ENCODE peak calls at places on chromosome 10, in five cellular contexts. R is HCT116, N is neuronal stem cell, V is fibroblast of lung, P is K562. Y is an unnamed sample.

GRCh38 chr10:63549810-63550209 is 28.6 kb downstream of the REEP3 start:
- DNase-seq in R (no peak), P (no peak), V (no peak), N (no peak), Y (no peak)

GRCh38 chr10:26432938-26433337 is 5.2 kb upstream of the APBB1IP start:
- DNase-seq in R (no peak), N (no peak), P (no peak), V (no peak), Y (no peak)

GRCh38 chr10:103053659-103054581 is 135.8 kb downstream of the CNNM2 start:
- DNase-seq in P (no peak), N (peak), R (no peak), V (peak), Y (no peak)

GRCh38 chr10:131142446-131143380 is 168.8 kb downstream of the TCERG1L start:
- DNase-seq in R (no peak), P (no peak), V (no peak), N (no peak), Y (no peak)

GRCh38 chr10:49110684-49111319 is 4.5 kb downstream of the VSTM4 start:
- DNase-seq in N (no peak), R (no peak), V (no peak), P (no peak), Y (no peak)

GRCh38 chr10:130958981-130959751 is 352.4 kb downstream of the TCERG1L start:
- DNase-seq in R (no peak), V (no peak), P (no peak), N (no peak), Y (no peak)

GRCh38 chr10:127907411-127908105 is 655 bp downstream of the PTPRE start:
- DNase-seq in V (peak), R (no peak), N (no peak), P (no peak), Y (no peak)

GRCh38 chr10:62112325-62112724 is 156.3 kb downstream of the RTKN2 start:
- DNase-seq in P (no peak), N (no peak), V (no peak), R (no peak), Y (no peak)

GRCh38 chr10:106078796-106079576 is 1085.5 kb downstream of the SORCS1 start:
- DNase-seq in V (no peak), R (no peak), P (no peak), N (no peak), Y (no peak)

GRCh38 chr10:79947083-79947415 is 1.9 kb downstream of the SFTPD start:
- DNase-seq in V (no peak), R (no peak), P (no peak), N (no peak), Y (no peak)

GRCh38 chr10:21172774-21173432 is 275.8 kb upstream of the NEBL start:
- DNase-seq in P (peak), V (no peak), R (no peak), N (no peak), Y (no peak)

GRCh38 chr10:102119417-102120141 is 589 bp downstream of the LDB1 start:
- DNase-seq in V (peak), N (peak), R (peak), P (peak), Y (peak)

GRCh38 chr10:126497672-126498071 is 109.4 kb upstream of the ADAM12 start:
- DNase-seq in N (no peak), V (no peak), R (no peak), P (no peak), Y (no peak)

GRCh38 chr10:114077815-114078219 is 34.2 kb downstream of the ADRB1 start:
- DNase-seq in P (no peak), N (no peak), V (no peak), R (no peak), Y (no peak)

GRCh38 chr10:35754489-35754888 is 112.4 kb upstream of the FZD8 start:
- DNase-seq in R (no peak), N (no peak), V (no peak), P (no peak), Y (no peak)

GRCh38 chr10:3720228-3721019 is 64.6 kb downstream of the KLF6 start:
- DNase-seq in P (no peak), V (peak), R (no peak), N (no peak), Y (no peak)

GRCh38 chr10:58993480-58994221 is 182.8 kb upstream of the PHYHIPL start:
- DNase-seq in N (no peak), R (no peak), V (no peak), P (no peak), Y (peak)

GRCh38 chr10:59177031-59177861 is 803 bp downstream of the PHYHIPL start:
- DNase-seq in N (peak), V (peak), P (no peak), R (no peak), Y (no peak)

GRCh38 chr10:5325076-5325475 is 39.7 kb upstream of the UCN3 start:
- DNase-seq in R (no peak), P (no peak), N (no peak), V (no peak), Y (no peak)

GRCh38 chr10:8042864-8043568 is 11.5 kb upstream of the GATA3 start:
- DNase-seq in R (no peak), N (peak), P (no peak), V (no peak), Y (no peak)

GRCh38 chr10:59079386-59080226 is 96.8 kb upstream of the PHYHIPL start:
- DNase-seq in N (no peak), R (peak), V (peak), P (no peak), Y (no peak)

GRCh38 chr10:128186959-128187787 is 61.0 kb upstream of the MKI67 start:
- DNase-seq in N (no peak), R (no peak), P (no peak), V (no peak), Y (no peak)

GRCh38 chr10:34505338-34505737 is 309.8 kb downstream of the PARD3 start:
- DNase-seq in N (no peak), R (no peak), V (peak), P (no peak), Y (no peak)
- H3K4me2 ChIP-seq in N (no peak), R (peak), V (no peak), P (no peak), Y (no peak)

GRCh38 chr10:2714597-2714996 is 352.8 kb upstream of the PFKP start:
- DNase-seq in P (no peak), R (no peak), V (no peak), N (no peak), Y (no peak)

GRCh38 chr10:2716596-2716995 is 350.8 kb upstream of the PFKP start:
- DNase-seq in P (no peak), R (no peak), N (no peak), V (no peak), Y (no peak)
- H3K27ac ChIP-seq in P (no peak), R (no peak), N (no peak), V (no peak), Y (no peak)

GRCh38 chr10:116670706-116671105 is 50.0 kb downstream of the PNLIPRP2 start:
- DNase-seq in N (no peak), R (no peak), P (no peak), V (no peak), Y (no peak)
- H3K4me2 ChIP-seq in N (peak), R (no peak), P (no peak), V (no peak), Y (no peak)

GRCh38 chr10:86229811-86230409 is 136.7 kb downstream of the GRID1 start:
- DNase-seq in R (no peak), P (no peak), V (no peak), N (no peak), Y (no peak)
- H3K27ac ChIP-seq in R (no peak), P (no peak), V (no peak), N (no peak), Y (no peak)

DNA sequence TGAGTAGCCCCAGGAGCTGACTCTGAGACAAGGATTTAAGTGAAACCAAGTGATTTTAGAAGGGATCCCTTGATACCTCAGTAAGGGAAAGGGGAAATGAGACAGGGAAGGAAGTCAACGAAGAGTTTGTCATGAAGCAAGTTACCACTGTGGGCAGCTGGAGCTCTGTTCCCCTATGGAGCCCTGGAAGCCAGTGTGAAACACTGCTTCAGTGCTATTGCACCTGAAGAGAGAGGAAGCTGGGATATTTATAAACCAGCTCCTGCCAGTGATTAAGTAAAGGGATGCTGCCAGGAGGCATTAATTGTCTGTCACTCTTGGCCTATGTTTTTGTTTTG is 58.9 kb upstream of the WAPL start:
- DNase-seq in N (no peak), R (no peak), V (no peak), P (no peak), Y (peak)
- H3K4me2 ChIP-seq in N (no peak), R (no peak), V (no peak), P (no peak), Y (no peak)

DNA sequence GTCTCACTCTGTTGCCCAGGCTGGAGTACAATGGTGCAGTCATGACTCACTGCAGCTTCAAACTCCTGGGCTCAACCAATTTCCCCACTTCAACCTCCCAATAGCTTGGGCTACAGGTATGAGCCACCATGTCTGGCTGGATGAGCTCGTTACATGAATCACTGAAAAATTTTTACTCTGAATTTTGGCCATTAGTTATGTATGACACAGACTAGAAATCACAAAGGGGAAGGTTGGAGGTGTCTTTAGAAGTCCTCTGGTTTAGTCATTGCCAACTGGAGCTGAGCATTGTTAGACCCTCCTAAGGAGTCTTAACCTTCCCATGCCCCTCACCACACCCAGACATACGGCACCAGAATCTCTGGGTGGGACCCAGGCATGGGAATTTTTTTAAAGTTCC is 34.7 kb downstream of the SVIL start:
- DNase-seq in P (no peak), V (no peak), R (peak), N (no peak), Y (no peak)
- H3K27ac ChIP-seq in P (no peak), V (no peak), R (no peak), N (no peak), Y (no peak)

GRCh38 chr10:132388901-132389630 is 7.9 kb upstream of the PWWP2B start:
- DNase-seq in P (no peak), N (no peak), R (no peak), V (no peak), Y (peak)
- H3K4me2 ChIP-seq in P (no peak), N (no peak), R (no peak), V (no peak), Y (no peak)

DNA sequence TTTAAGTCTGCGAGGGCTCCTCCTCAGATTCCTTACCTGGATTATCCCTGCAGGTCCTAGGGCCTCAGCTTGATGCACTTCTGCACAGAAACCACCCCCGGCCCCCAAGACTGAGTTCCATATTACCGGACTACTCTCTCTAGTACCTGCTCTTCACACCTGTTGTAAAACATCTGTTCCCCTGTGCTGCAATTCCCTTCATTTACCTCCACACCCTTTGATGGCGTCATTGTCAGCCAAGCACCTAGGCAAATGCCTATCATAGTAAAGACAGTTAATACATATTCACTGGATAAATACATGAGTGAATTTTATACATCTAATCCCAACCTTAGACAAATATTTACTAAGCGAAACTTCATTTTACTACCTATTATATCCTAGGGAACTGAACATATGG is 275.5 kb downstream of the PLXDC2 start:
- DNase-seq in R (no peak), V (no peak), P (no peak), N (no peak), Y (no peak)
- H3K27ac ChIP-seq in R (no peak), V (no peak), P (no peak), N (no peak), Y (no peak)

GRCh38 chr10:78928330-78928729 is 140.4 kb upstream of the ZMIZ1 start:
- DNase-seq in P (no peak), N (no peak), R (no peak), V (no peak), Y (no peak)
- H3K4me2 ChIP-seq in P (no peak), N (no peak), R (no peak), V (no peak), Y (no peak)

GRCh38 chr10:394061-394438 is 258.8 kb downstream of the ZMYND11 start:
- DNase-seq in R (no peak), V (no peak), N (no peak), P (no peak), Y (no peak)

GRCh38 chr10:396535-397220 is 261.4 kb downstream of the ZMYND11 start:
- DNase-seq in R (no peak), V (no peak), N (no peak), P (no peak), Y (peak)

GRCh38 chr10:397321-398068 is 262.2 kb downstream of the ZMYND11 start:
- DNase-seq in N (no peak), R (no peak), V (no peak), P (no peak), Y (no peak)

GRCh38 chr10:396107-396506 is 260.9 kb downstream of the ZMYND11 start:
- DNase-seq in V (no peak), N (no peak), R (no peak), P (no peak), Y (no peak)

DNA sequence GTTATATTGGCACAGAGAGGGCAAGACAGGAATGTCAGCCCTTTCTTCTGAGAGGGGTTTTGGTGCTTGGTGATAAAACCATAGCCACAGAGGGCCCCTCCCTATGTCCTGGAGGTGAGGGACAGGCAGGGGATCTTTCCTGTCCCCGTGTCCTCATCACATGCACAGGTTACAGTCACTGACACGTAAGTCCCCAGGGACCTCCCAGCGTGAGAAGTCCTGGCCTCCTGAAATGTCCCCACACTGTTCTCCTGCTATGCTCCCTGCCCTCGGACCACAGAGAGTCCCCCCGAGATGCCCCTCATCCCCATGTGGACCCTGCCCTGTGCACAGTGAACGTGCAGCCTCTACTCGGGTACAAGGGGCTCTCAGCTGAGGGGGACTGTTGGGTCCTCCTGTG is 260.4 kb downstream of the ZMYND11 start:
- DNase-seq in V (no peak), N (no peak), P (no peak), R (no peak), Y (no peak)
- H3K27ac ChIP-seq in V (no peak), N (no peak), P (no peak), R (no peak), Y (no peak)